ENCODE peak calls at places on chromosomes 16 and 17, in nine cellular contexts. K, O, M, G, T, F, H, A and C are unnamed samples.

GRCh38 chr17:26818736-26819135 is 475.2 kb upstream of the WSB1 start:
- DNase-seq in O (no peak), T (no peak), G (no peak), F (no peak), K (no peak), H (no peak), M (peak), A (no peak), C (no peak)

GRCh38 chr17:77701996-77702395 is 256.5 kb upstream of the TNRC6C start:
- DNase-seq in G (no peak), T (no peak), M (no peak), F (no peak), O (no peak), H (no peak), A (no peak), K (no peak), C (no peak)

GRCh38 chr17:77107506-77108433 is 33.0 kb upstream of the SEC14L1 start:
- DNase-seq in K (no peak), H (no peak), F (peak), A (no peak), G (no peak), O (peak), T (no peak), M (peak), C (no peak)

GRCh38 chr17:70563301-70563820 is 394.0 kb downstream of the KCNJ2 start:
- DNase-seq in A (no peak), O (no peak), K (no peak), G (no peak), F (no peak), M (no peak), T (no peak), H (no peak), C (no peak)

GRCh38 chr16:12082207-12082606 is 105.7 kb downstream of the SNX29 start:
- DNase-seq in T (no peak), O (no peak), G (no peak), F (no peak), M (no peak), K (no peak), A (no peak), H (no peak), C (no peak)

GRCh38 chr16:85492617-85492957 is 120.5 kb upstream of the GSE1 start:
- DNase-seq in G (no peak), F (no peak), M (no peak), T (no peak), O (no peak), H (no peak), K (no peak), A (no peak), C (no peak)

GRCh38 chr16:30368122-30368791 is 2.0 kb downstream of the TBC1D10B start:
- DNase-seq in A (no peak), M (peak), K (no peak), G (no peak), T (no peak), H (peak), O (no peak), F (no peak), C (no peak)

GRCh38 chr17:31858647-31859486 is at the start of gene COPRS:
- DNase-seq in G (peak), M (peak), A (peak), T (peak), F (peak), K (peak), O (peak), H (peak), C (peak)

GRCh38 chr17:12230411-12230810 is 209.7 kb downstream of the MAP2K4 start:
- DNase-seq in O (no peak), G (no peak), H (no peak), A (no peak), M (no peak), F (no peak), K (no peak), T (no peak), C (no peak)

GRCh38 chr16:81548901-81549546 is 104.4 kb downstream of the CMIP start:
- DNase-seq in F (no peak), A (no peak), O (no peak), T (peak), K (peak), M (no peak), H (no peak), G (no peak), C (no peak)

GRCh38 chr16:23286131-23286532 is 16.0 kb upstream of the SCNN1B start:
- DNase-seq in H (peak), T (no peak), M (no peak), G (no peak), K (no peak), A (no peak), F (no peak), O (no peak), C (no peak)

GRCh38 chr17:8855477-8856204 is 11.8 kb downstream of the PIK3R6 start:
- DNase-seq in T (no peak), O (peak), G (no peak), F (no peak), H (no peak), K (no peak), A (no peak), M (no peak), C (no peak)

GRCh38 chr17:77234695-77235094 is 93.9 kb downstream of the SEC14L1 start:
- DNase-seq in F (no peak), O (no peak), T (no peak), K (no peak), H (no peak), G (no peak), A (no peak), M (no peak), C (no peak)

DNA sequence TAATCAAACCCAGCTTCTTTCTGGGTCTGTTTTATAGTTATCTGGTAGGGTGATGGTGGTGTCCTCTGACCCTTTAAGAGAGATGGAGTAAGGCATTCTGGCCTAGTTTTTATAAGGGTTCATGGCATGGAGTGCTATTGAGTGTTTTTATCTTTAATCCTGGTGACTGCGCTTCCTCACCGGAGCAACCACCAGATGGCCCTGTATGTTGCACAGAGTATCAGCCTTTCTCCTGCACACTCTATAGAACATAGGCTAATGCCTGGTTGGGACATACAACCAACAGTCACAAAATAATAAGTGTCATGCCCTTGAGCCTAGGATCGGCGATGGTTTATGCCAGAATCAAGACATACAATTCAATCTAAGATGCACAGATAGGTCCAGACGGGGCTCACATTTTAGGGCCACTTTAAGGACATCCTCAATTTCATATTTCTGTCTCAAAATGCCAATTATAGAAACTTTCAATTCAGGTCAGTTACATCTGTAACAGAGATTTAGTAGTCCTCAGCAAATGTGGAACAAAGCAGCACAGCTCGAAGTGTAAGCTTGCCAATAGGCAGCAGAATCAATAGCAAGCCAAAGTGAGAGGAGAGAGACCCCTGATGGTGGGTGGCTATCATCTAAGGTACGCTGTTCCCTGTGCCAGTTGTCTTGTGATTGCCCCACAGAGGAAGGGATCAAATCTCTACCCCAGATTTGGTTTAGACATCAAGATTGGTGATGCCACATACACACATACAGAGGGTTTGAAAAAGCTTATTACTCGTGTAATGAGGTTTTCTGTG is 37.2 kb upstream of the HOXB9 start:
- DNase-seq in H (no peak), K (no peak), M (no peak), A (no peak), O (no peak), T (no peak), F (no peak), G (no peak), C (no peak)
- TF ChIP-seq CTCF in H (no peak), K (no peak), M (peak), A (no peak), O (no peak), T (no peak), F (no peak), G (no peak), C (no peak)

GRCh38 chr17:82106697-82107305 is 8.8 kb upstream of the FASN start:
- DNase-seq in F (no peak), T (peak), G (no peak), A (no peak), H (no peak), M (no peak), O (peak), K (peak), C (no peak)
- TF ChIP-seq CTCF in F (no peak), T (no peak), G (no peak), A (peak), H (no peak), M (no peak), O (no peak), K (no peak), C (no peak)

DNA sequence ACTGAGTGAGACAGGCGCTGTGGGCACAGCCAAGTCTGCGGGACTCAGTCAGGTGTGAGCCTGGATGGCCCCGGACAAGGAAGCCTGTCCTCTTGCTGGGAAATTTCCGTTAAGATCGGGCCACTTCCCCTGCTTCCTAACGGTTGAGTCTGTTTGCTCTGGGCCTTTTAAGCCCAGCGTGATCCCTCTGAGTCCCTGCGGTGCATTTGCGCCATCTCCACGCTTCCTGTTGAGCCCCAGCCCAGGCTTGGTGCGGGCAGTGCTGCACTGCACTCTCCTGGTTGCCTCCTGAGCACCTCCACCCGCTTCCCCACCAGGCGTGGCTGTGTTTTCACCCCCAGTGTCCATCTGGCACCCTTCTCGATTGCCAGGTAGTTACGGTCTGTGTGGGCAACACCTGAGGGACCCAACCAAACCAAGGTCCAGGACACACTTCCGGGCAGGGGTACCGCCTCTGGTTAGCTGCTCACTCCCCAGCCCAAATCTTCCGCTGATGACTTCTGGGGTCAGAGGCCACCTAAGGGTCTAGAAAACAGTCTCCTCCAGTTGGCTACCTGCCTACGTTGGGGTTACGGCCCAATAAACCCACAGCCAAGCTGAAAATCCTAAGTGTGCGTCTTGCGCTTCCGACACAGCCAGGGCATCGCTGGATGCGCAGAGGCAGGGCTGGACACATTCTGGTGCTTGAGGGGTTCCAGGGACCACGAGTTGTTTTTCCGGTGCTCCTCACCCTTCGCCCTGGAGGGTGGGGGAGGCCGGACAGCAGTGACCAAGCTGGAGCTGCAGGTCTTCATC is 1.4 kb upstream of the SLC25A10 start:
- DNase-seq in T (peak), A (no peak), H (no peak), G (no peak), K (peak), F (no peak), M (peak), O (no peak), C (no peak)
- TF ChIP-seq CTCF in T (no peak), A (no peak), H (no peak), G (no peak), K (no peak), F (no peak), M (no peak), O (no peak), C (peak)

GRCh38 chr17:35170968-35171771 is 23.0 kb downstream of the SLC35G3 start:
- DNase-seq in T (no peak), H (peak), K (no peak), M (peak), O (peak), F (no peak), G (no peak), A (peak), C (no peak)
- TF ChIP-seq CTCF in T (peak), H (peak), K (peak), M (no peak), O (peak), F (no peak), G (peak), A (peak), C (peak)

GRCh38 chr16:27460213-27460612 is 58.2 kb downstream of the IL21R start:
- DNase-seq in M (no peak), H (no peak), O (no peak), A (no peak), K (no peak), T (peak), G (no peak), F (no peak), C (no peak)
- TF ChIP-seq CTCF in M (no peak), H (no peak), O (no peak), A (no peak), K (no peak), T (no peak), G (no peak), F (no peak), C (no peak)

DNA sequence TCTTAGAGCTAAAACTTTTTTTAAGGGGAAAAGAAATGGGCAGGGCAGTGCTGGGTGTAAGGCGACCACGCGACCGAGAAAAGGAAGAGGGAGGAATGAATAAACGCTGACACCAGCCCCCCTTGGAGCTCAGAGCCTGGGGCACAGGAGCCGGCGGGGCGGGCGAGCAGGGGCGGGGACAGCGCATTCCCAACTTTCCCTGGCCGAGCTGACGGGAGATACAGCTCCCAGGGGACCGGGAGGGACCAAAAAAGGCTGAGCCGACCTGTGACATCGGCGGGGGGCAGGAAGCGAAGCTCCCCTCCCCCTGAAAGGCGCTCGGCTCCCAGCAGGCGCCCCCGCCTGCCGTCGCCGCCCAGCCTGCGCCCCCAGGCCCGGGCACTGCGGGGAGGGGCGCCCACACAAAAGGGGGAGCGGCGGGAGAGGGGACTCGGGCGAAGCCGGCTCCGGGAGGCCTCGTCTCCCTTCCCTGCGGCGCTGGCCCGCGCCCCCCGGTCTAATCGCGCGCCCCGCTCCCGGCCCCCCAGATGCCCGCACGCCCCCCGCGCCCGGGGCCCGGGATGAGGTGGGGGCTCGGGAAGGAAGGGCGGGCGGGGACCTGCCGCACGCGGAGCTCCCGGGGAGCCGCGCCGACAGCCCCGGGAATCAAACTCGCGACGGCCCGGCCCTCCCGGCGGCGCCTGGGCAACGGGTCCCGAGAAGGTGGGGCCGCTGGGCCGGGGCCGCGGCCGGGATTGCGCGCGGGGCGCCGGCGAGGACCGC is 610 bp downstream of the CUEDC1 start:
- DNase-seq in O (no peak), G (peak), K (peak), A (no peak), H (peak), T (peak), M (peak), F (peak), C (no peak)
- TF ChIP-seq CTCF in O (no peak), G (no peak), K (no peak), A (no peak), H (no peak), T (no peak), M (no peak), F (no peak), C (no peak)

GRCh38 chr17:55845385-55845784 is 94.5 kb downstream of the PCTP start:
- DNase-seq in H (peak), F (no peak), A (no peak), O (peak), M (peak), T (peak), G (peak), K (peak), C (no peak)
- TF ChIP-seq CTCF in H (peak), F (no peak), A (no peak), O (peak), M (peak), T (peak), G (peak), K (no peak), C (peak)

GRCh38 chr17:7673239-7673638 is 14.1 kb downstream of the TP53 start:
- DNase-seq in G (no peak), O (peak), H (no peak), T (no peak), A (no peak), M (peak), K (no peak), F (no peak), C (no peak)
- TF ChIP-seq CTCF in G (no peak), O (peak), H (no peak), T (peak), A (peak), M (peak), K (no peak), F (no peak), C (peak)

DNA sequence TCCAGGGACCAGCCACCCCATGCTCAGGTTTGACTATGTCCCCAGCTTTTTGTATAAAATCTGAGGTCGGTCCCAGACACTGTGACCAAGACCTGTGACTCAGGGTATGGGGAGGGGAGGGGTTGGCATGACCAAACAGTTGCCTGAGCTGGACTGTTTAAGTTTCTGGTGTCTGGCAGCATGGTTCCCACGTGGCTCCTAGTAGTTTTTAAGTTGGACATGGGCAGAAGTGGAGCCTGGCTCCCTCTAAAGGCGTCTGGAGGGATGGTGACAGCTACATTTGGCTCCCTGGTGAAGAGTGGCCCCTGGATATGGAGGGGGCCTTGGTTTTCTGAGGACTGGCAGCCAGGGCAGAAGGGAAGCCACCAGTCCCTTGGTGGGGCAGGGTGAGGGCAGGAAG is 7.9 kb downstream of the SMCR8 start:
- DNase-seq in O (no peak), G (no peak), T (peak), F (no peak), A (no peak), K (no peak), M (no peak), H (no peak), C (no peak)
- TF ChIP-seq CTCF in O (no peak), G (no peak), T (no peak), F (no peak), A (no peak), K (no peak), M (no peak), H (no peak), C (peak)

DNA sequence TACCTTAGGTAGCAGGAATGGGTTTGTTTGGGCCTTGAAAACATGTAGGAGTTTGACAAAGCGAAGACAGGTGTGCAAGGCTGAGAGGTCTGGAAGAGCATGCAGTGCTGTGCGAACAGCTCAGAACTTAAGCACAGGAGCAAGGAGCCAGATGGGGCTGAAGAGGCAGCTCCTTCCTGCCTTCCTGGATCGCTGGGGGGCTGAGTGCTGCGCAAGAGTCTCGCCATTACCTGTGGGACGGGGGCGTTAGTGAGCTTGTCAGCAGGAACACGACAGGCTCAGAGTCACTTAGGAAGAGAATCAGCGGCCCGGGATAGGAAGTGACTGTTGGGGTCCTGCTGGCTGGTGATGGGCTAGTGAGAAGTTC is 464 bp upstream of the MRM1 start:
- DNase-seq in T (no peak), G (no peak), F (no peak), A (peak), M (no peak), K (no peak), O (no peak), H (no peak), C (no peak)
- TF ChIP-seq CTCF in T (no peak), G (no peak), F (no peak), A (peak), M (no peak), K (no peak), O (no peak), H (no peak), C (no peak)